ENCODE peak calls at places on chromosome 14, in eight cellular contexts. L, W, N, R, S, E, G and P are unnamed samples.

GRCh38 chr14:90275820-90276219 is 19.5 kb downstream of the PSMC1 start:
- DNase-seq in L (no peak), W (no peak), N (no peak), R (no peak), S (no peak), E (no peak), G (peak), P (no peak)

GRCh38 chr14:91835920-91836843 is 31.2 kb downstream of the TC2N start:
- DNase-seq in L (peak), W (peak), N (peak), R (peak), S (peak), E (peak), G (no peak), P (peak)

GRCh38 chr14:34021096-34021495 is 70.2 kb upstream of the EGLN3 start:
- DNase-seq in L (no peak), W (no peak), N (no peak), R (no peak), S (no peak), E (no peak), G (no peak), P (no peak)

GRCh38 chr14:48350971-48351370 is 675.6 kb upstream of the MDGA2 start:
- DNase-seq in L (no peak), W (no peak), N (no peak), R (no peak), S (no peak), E (no peak), G (peak), P (peak)

GRCh38 chr14:92687681-92688433 is 60.6 kb downstream of the LGMN start:
- DNase-seq in L (peak), W (peak), N (no peak), R (no peak), S (no peak), E (no peak), G (peak), P (no peak)

GRCh38 chr14:61872452-61872851 is 110.2 kb downstream of the SNAPC1 start:
- DNase-seq in L (no peak), W (no peak), N (no peak), R (no peak), S (peak), E (no peak), G (no peak), P (no peak)

GRCh38 chr14:77067632-77068514 is 30.2 kb upstream of the CIPC start:
- DNase-seq in L (peak), W (peak), N (peak), R (peak), S (peak), E (peak), G (peak), P (peak)

GRCh38 chr14:102317564-102318248 is 1.8 kb upstream of the ZNF839 start:
- DNase-seq in L (no peak), W (no peak), N (no peak), R (no peak), S (peak), E (peak), G (no peak), P (no peak)

GRCh38 chr14:36582011-36582873 is at the start of gene NKX2-8:
- DNase-seq in L (peak), W (no peak), N (no peak), R (no peak), S (no peak), E (no peak), G (no peak), P (no peak)

DNA sequence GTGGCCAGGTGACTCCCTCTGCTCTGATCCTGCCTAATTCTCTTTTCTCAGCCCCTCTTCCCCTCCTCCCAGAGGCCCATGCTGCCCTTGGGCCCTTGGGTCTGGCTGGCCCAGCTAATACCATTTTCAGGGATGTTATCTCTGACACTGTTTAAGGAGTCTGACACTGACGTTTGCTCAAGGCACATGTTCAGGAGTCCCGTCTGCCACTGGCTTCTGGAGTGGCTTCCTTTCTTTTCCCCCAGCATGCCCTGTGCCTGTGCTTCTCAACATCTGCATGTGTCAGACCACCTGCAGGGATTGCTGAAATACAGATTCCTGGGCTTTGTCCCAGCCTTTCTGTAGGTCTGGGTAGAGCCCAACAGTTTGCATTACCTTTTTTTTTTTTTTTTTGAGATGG is 128.9 kb downstream of the BCL11B start:
- DNase-seq in L (no peak), W (no peak), N (no peak), R (peak), S (no peak), E (no peak), G (no peak), P (no peak)
- H3K27ac ChIP-seq in L (no peak), W (no peak), N (no peak), R (no peak), S (no peak), E (no peak), G (no peak), P (no peak)

DNA sequence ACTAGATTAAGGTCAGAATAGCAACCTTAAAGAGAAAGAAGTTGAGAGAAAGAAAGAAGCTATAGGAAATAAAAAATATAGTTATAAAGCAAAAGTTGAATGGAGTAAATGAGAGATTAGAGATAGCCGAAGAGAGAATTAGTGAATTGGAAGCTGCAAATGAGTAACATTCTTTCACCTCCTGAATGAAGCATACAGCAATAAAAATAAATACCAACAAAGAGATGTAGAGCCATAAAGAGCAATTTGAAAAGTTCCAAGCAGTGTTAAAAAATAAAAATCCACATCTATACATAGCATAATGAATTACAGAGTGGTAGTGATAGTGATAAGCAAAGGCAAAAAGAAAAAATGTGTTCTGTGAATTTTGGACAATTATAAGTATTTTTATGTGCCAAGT is 177.9 kb downstream of the VRK1 start:
- DNase-seq in L (no peak), W (no peak), N (no peak), R (no peak), S (no peak), E (no peak), G (no peak), P (no peak)
- H3K27ac ChIP-seq in L (no peak), W (no peak), N (no peak), R (no peak), S (no peak), E (no peak), G (no peak), P (no peak)

GRCh38 chr14:25055005-25055404 is 5.1 kb upstream of the STXBP6 start:
- DNase-seq in L (no peak), W (no peak), N (no peak), R (no peak), S (no peak), E (no peak), G (no peak), P (no peak)
- H3K27ac ChIP-seq in L (no peak), W (no peak), N (no peak), R (no peak), S (no peak), E (no peak), G (no peak), P (no peak)

DNA sequence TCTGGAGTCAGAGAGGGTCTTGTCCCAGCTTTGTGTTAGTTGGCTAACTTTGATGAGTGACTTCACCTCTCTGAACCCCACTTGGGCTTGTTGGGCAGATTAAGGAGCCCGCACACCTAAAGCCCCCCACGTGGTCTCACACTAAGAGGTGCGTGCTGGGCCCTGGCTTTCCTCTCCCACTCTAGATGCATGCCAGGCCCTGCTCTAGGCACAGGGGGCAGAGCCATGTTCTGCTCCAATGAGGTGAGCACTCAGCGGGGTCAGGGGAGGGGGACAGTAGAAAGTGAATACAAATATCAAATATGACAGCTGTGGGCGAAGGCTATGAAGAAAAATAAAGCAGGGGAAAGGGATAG is 119.0 kb downstream of the GCH1 start:
- DNase-seq in L (no peak), W (no peak), N (no peak), R (no peak), S (no peak), E (no peak), G (no peak), P (no peak)
- H3K27ac ChIP-seq in L (peak), W (no peak), N (no peak), R (no peak), S (no peak), E (no peak), G (no peak), P (no peak)